ENCODE peak calls at places on chromosomes 5 and 9, in five cellular contexts. M is CD8-positive, alpha-beta memory T cell; R is breast epithelium; C is body of pancreas; F is CD4-positive, alpha-beta memory T cell. Z is an unnamed sample.

GRCh38 chr9:570187-570586 is 271.3 kb upstream of the DMRT1 start:
- DNase-seq in R (no peak), M (no peak), F (no peak), C (no peak), Z (no peak)

GRCh38 chr9:124595743-124596142 is 88.5 kb upstream of the NR5A1 start:
- DNase-seq in R (no peak), C (no peak), F (no peak), M (no peak), Z (no peak)

GRCh38 chr5:109907751-109908150 is 218.0 kb downstream of the MAN2A1 start:
- DNase-seq in C (no peak), M (no peak), R (no peak), F (no peak), Z (no peak)

GRCh38 chr5:176748073-176748966 is 62.0 kb upstream of the UNC5A start:
- DNase-seq in M (no peak), F (no peak), C (no peak), R (no peak), Z (no peak)

GRCh38 chr9:90616806-90617205 is 25.8 kb downstream of the DIRAS2 start:
- DNase-seq in C (no peak), F (no peak), M (no peak), R (no peak), Z (no peak)

GRCh38 chr9:74742792-74743389 is 144.8 kb downstream of the TRPM6 start:
- DNase-seq in R (no peak), M (no peak), C (no peak), F (no peak), Z (no peak)

GRCh38 chr5:424259-425110 is 18.5 kb upstream of the EXOC3 start:
- DNase-seq in M (no peak), F (no peak), R (no peak), C (no peak), Z (peak)

GRCh38 chr5:149497357-149497756 is 53.9 kb downstream of the CSNK1A1 start:
- DNase-seq in R (no peak), M (no peak), C (no peak), F (no peak), Z (no peak)

GRCh38 chr9:126423022-126423708 is 96.5 kb downstream of the MVB12B start:
- DNase-seq in M (no peak), C (no peak), F (peak), R (no peak), Z (no peak)

GRCh38 chr5:176796970-176797369 is 13.4 kb upstream of the UNC5A start:
- DNase-seq in R (no peak), M (no peak), F (no peak), C (no peak), Z (no peak)

GRCh38 chr5:76249601-76250000 is 153.5 kb upstream of the IQGAP2 start:
- DNase-seq in C (no peak), R (no peak), M (no peak), F (no peak), Z (no peak)

GRCh38 chr5:16934669-16935068 is 1.4 kb downstream of the MYO10 start:
- DNase-seq in F (no peak), R (no peak), M (no peak), C (no peak), Z (no peak)

GRCh38 chr5:173202266-173202875 is 32.6 kb downstream of the NKX2-5 start:
- DNase-seq in F (no peak), R (no peak), C (no peak), M (no peak), Z (no peak)

GRCh38 chr5:96816430-96816939 is 8.7 kb upstream of the ERAP1 start:
- DNase-seq in M (peak), C (no peak), F (peak), R (no peak), Z (peak)

GRCh38 chr9:4297151-4297794 is 2.6 kb downstream of the GLIS3 start:
- DNase-seq in R (peak), F (peak), C (peak), M (no peak), Z (no peak)

GRCh38 chr5:149878371-149878770 is 66.2 kb downstream of the PDE6A start:
- DNase-seq in C (no peak), M (no peak), R (no peak), F (no peak), Z (no peak)

GRCh38 chr5:79774171-79774854 is 84.7 kb downstream of the CMYA5 start:
- DNase-seq in M (no peak), F (peak), R (no peak), C (no peak), Z (no peak)

GRCh38 chr9:135139366-135139965 is 52.0 kb downstream of the OLFM1 start:
- DNase-seq in M (no peak), C (no peak), F (no peak), R (no peak), Z (no peak)
- H3K4me3 ChIP-seq in M (no peak), C (no peak), F (no peak), R (no peak), Z (no peak)

GRCh38 chr9:119216891-119217290 is 152.3 kb downstream of the BRINP1 start:
- DNase-seq in F (no peak), C (no peak), M (no peak), R (peak), Z (no peak)
- H3K4me3 ChIP-seq in F (no peak), C (no peak), M (no peak), R (no peak), Z (no peak)

DNA sequence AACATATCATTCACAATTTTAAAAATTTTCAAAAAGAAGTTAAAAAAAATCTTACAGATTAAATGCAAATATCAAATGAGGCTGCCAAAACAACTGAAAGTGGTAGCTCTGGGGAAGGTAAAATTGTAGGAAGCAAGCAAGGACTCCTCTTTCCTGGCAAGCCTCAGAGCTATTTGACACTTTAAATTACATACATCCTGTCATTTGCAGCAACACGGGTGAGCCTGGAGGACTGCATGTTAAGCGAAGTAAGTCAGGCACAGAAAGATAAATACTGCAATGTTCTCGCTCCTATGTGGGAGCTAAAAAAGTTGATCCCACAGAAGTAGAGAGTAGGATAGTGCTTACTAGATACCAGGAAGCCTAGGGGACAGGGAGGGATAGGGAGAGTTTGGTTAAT is 58.0 kb downstream of the LPAR1 start:
- DNase-seq in C (no peak), F (no peak), M (no peak), R (no peak), Z (no peak)
- H3K4me3 ChIP-seq in C (no peak), F (no peak), M (no peak), R (no peak), Z (no peak)

DNA sequence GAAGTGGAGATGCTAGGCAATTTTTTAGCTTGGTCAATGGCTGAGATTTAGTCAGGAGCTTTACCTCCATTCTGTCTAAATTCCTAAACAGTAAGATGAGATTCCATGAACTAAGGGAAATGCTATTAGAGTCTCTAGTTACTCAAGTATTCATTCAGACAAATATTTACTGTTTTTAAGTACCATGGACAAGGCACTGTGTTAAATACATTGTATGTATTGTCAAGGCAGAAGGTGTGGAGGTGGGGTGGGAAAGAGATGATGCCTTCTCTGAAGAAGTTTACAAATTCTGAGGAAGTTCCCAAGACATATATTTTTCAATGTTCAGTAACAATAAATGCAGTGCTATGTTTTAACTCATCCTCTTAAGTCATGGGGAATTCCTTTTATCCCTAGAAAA is 459.9 kb upstream of the NMUR2 start:
- DNase-seq in F (no peak), M (no peak), R (no peak), C (no peak), Z (no peak)
- H3K4me3 ChIP-seq in F (no peak), M (no peak), R (no peak), C (no peak), Z (no peak)

GRCh38 chr9:13762209-13762608 is 482.7 kb upstream of the MPDZ start:
- DNase-seq in M (no peak), C (no peak), R (no peak), F (no peak), Z (no peak)

GRCh38 chr9:13759624-13760023 is 480.1 kb upstream of the MPDZ start:
- DNase-seq in R (peak), M (no peak), C (no peak), F (no peak), Z (no peak)

GRCh38 chr9:13755551-13755950 is 476.1 kb upstream of the MPDZ start:
- DNase-seq in C (no peak), M (no peak), F (no peak), R (no peak), Z (no peak)

GRCh38 chr9:13758876-13759275 is 479.4 kb upstream of the MPDZ start:
- DNase-seq in M (no peak), C (no peak), F (no peak), R (no peak), Z (no peak)

DNA sequence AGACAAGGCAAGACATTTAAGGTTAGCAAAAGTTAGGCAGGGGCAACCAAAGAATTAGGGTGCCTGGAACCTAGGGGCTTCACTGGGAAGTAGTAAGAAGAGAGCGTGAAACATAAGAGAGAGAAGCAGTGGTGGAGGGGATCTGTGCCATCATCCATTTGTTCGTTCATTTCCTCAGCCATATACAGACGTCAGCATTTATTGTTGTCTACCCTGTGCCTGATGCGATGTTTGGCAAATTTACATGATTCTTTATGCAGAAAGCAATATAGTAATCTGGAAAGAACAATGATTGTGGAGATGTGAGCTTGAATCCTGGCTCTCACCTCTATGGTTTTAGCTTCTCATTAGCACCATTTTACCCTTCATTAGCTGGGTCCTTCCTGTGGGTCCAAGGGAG is 477.5 kb upstream of the MPDZ start:
- DNase-seq in C (no peak), R (no peak), M (no peak), F (no peak), Z (no peak)
- H3K4me3 ChIP-seq in C (no peak), R (no peak), M (no peak), F (no peak), Z (no peak)

Z was measured in GM12864.